ENCODE peak calls at places on chromosomes 16 and 17, in eight cellular contexts. P, A, I, R, U, Z, O and F are unnamed samples.

GRCh38 chr16:80671281-80671849 is 130.6 kb downstream of the DYNLRB2 start:
- DNase-seq in P (no peak), A (no peak), I (no peak), R (no peak), U (no peak), Z (peak), O (no peak), F (no peak)

GRCh38 chr17:44906987-44907681 is 7.9 kb upstream of the EFTUD2 start:
- DNase-seq in P (no peak), A (no peak), I (no peak), R (no peak), U (no peak), Z (no peak), O (no peak), F (no peak)

GRCh38 chr16:87802670-87803069 is 36.9 kb upstream of the KLHDC4 start:
- DNase-seq in P (no peak), A (no peak), I (no peak), R (no peak), U (no peak), Z (peak), O (no peak), F (no peak)

GRCh38 chr16:66841366-66841765 is 2.8 kb upstream of the CA7 start:
- DNase-seq in P (no peak), A (no peak), I (no peak), R (no peak), U (no peak), Z (no peak), O (no peak), F (no peak)

GRCh38 chr17:65198653-65199382 is 61.6 kb downstream of the RGS9 start:
- DNase-seq in P (peak), A (peak), I (peak), R (peak), U (no peak), Z (peak), O (no peak), F (peak)

GRCh38 chr17:62869885-62870580 is 61.9 kb upstream of the MARCHF10 start:
- DNase-seq in P (no peak), A (peak), I (peak), R (peak), U (peak), Z (no peak), O (no peak), F (peak)

GRCh38 chr16:19410435-19411153 is 7.1 kb upstream of the TMC5 start:
- DNase-seq in P (peak), A (no peak), I (no peak), R (peak), U (no peak), Z (peak), O (no peak), F (no peak)

GRCh38 chr17:83002118-83002805 is 77.1 kb upstream of the METRNL start:
- DNase-seq in P (no peak), A (no peak), I (no peak), R (no peak), U (peak), Z (no peak), O (no peak), F (no peak)

GRCh38 chr16:57144027-57144426 is 41.8 kb downstream of the PSME3IP1 start:
- DNase-seq in P (no peak), A (no peak), I (no peak), R (no peak), U (no peak), Z (no peak), O (no peak), F (no peak)

GRCh38 chr16:56356276-56357241 is 68.8 kb downstream of the AMFR start:
- DNase-seq in P (peak), A (peak), I (peak), R (peak), U (peak), Z (peak), O (peak), F (peak)

GRCh38 chr17:65537845-65538678 is 23.4 kb downstream of the AXIN2 start:
- DNase-seq in P (no peak), A (no peak), I (no peak), R (no peak), U (no peak), Z (no peak), O (peak), F (no peak)

GRCh38 chr16:5071681-5072333 is at the start of gene ALG1:
- DNase-seq in P (peak), A (peak), I (peak), R (peak), U (peak), Z (peak), O (peak), F (peak)

GRCh38 chr17:17060001-17060929 is 18.0 kb downstream of the MPRIP start:
- DNase-seq in P (no peak), A (no peak), I (no peak), R (no peak), U (no peak), Z (no peak), O (no peak), F (no peak)

GRCh38 chr17:66165537-66166123 is 26.3 kb downstream of the CEP112 start:
- DNase-seq in P (peak), A (peak), I (peak), R (peak), U (no peak), Z (peak), O (no peak), F (peak)

GRCh38 chr17:64077409-64077808 is 52.5 kb downstream of the ERN1 start:
- DNase-seq in P (no peak), A (no peak), I (no peak), R (no peak), U (no peak), Z (no peak), O (no peak), F (no peak)

GRCh38 chr16:84199861-84200260 is 8.9 kb downstream of the ADAD2 start:
- DNase-seq in P (no peak), A (peak), I (no peak), R (no peak), U (no peak), Z (no peak), O (no peak), F (no peak)

GRCh38 chr17:68318103-68318991 is 27.1 kb downstream of the ARSG start:
- DNase-seq in P (peak), A (peak), I (peak), R (peak), U (no peak), Z (no peak), O (no peak), F (peak)

GRCh38 chr17:71975998-71976649 is 144.7 kb upstream of the SOX9 start:
- DNase-seq in P (peak), A (peak), I (peak), R (peak), U (peak), Z (no peak), O (no peak), F (peak)

GRCh38 chr17:13008461-13008860 is 9.4 kb downstream of the ELAC2 start:
- DNase-seq in P (no peak), A (no peak), I (no peak), R (no peak), U (no peak), Z (no peak), O (no peak), F (no peak)